ENCODE peak calls at places on chromosomes 3 and 15, in eight cellular contexts. F, N, K, O, Y, J, Z and Q are unnamed samples.

GRCh38 chr15:69838338-69838737 is 259.4 kb downstream of the TLE3 start:
- DNase-seq in J (no peak), Z (no peak), O (no peak), F (no peak), K (no peak), N (no peak), Y (no peak), Q (no peak)

GRCh38 chr3:65996605-65997004 is 42.1 kb downstream of the MAGI1 start:
- DNase-seq in N (no peak), K (no peak), Y (no peak), F (peak), O (no peak), J (no peak), Z (no peak), Q (peak)

GRCh38 chr15:70089692-70089971 is 8.1 kb downstream of the TLE3 start:
- DNase-seq in Y (no peak), K (no peak), N (no peak), J (peak), O (no peak), Z (no peak), F (no peak), Q (no peak)

GRCh38 chr3:194867270-194867983 is 181.7 kb downstream of the FAM43A start:
- DNase-seq in O (no peak), Y (no peak), N (peak), K (peak), J (peak), F (peak), Z (no peak), Q (no peak)

GRCh38 chr3:15345051-15345607 is 12.7 kb upstream of the SH3BP5 start:
- DNase-seq in Z (no peak), N (no peak), J (no peak), K (no peak), O (no peak), F (no peak), Y (no peak), Q (no peak)

GRCh38 chr3:77906102-77906709 is 866.3 kb downstream of the ROBO2 start:
- DNase-seq in Z (peak), Y (no peak), J (no peak), O (no peak), F (no peak), K (no peak), N (peak), Q (no peak)

GRCh38 chr3:175399156-175399840 is 540.2 kb downstream of the NAALADL2 start:
- DNase-seq in K (peak), J (no peak), F (no peak), O (no peak), Z (no peak), N (no peak), Y (no peak), Q (no peak)

GRCh38 chr3:98556164-98557130 is 24.7 kb downstream of the GPR15 start:
- DNase-seq in F (no peak), K (no peak), N (no peak), Y (no peak), O (no peak), Z (no peak), J (peak), Q (peak)

GRCh38 chr3:172138031-172138538 is 98.7 kb downstream of the FNDC3B start:
- DNase-seq in F (no peak), O (no peak), J (peak), K (peak), Y (no peak), Z (no peak), N (peak), Q (peak)

GRCh38 chr3:103991461-103992115 is 1375.1 kb upstream of the ALCAM start:
- DNase-seq in F (no peak), O (no peak), N (peak), Y (no peak), Z (peak), J (peak), K (no peak), Q (peak)

GRCh38 chr15:48366574-48367312 is 35.5 kb downstream of the DUT start:
- DNase-seq in O (no peak), K (no peak), N (no peak), Z (no peak), Y (no peak), J (no peak), F (no peak), Q (peak)

GRCh38 chr3:190038050-190038631 is 82.6 kb downstream of the P3H2 start:
- DNase-seq in J (peak), K (peak), N (peak), F (peak), Y (no peak), O (no peak), Z (peak), Q (peak)

GRCh38 chr3:153357436-153357835 is 195.4 kb downstream of the RAP2B start:
- DNase-seq in Y (no peak), J (no peak), F (no peak), O (no peak), Z (peak), K (no peak), N (no peak), Q (no peak)

GRCh38 chr15:72229076-72229946 is 1.7 kb downstream of the PKM start:
- DNase-seq in F (no peak), O (no peak), Z (no peak), J (peak), N (no peak), K (peak), Y (no peak), Q (peak)

GRCh38 chr15:88621789-88622604 is 857 bp downstream of the AEN start:
- DNase-seq in Y (no peak), J (peak), O (no peak), Z (peak), N (peak), F (no peak), K (peak), Q (peak)

GRCh38 chr3:51539291-51539891 is 872 bp downstream of the RAD54L2 start:
- DNase-seq in F (no peak), O (no peak), N (peak), J (peak), Y (no peak), Z (peak), K (peak), Q (peak)

GRCh38 chr15:85330941-85331588 is 49.3 kb upstream of the AKAP13 start:
- DNase-seq in O (peak), Z (peak), J (peak), Y (peak), K (peak), N (peak), F (peak), Q (peak)

GRCh38 chr15:85331666-85332261 is 48.6 kb upstream of the AKAP13 start:
- DNase-seq in Z (no peak), O (no peak), K (peak), F (no peak), N (no peak), Y (no peak), J (no peak), Q (no peak)

GRCh38 chr15:85327820-85328219 is 52.6 kb upstream of the AKAP13 start:
- DNase-seq in Y (no peak), O (no peak), Z (no peak), K (no peak), F (no peak), J (no peak), N (no peak), Q (no peak)

GRCh38 chr15:85333132-85333831 is 47.1 kb upstream of the AKAP13 start:
- DNase-seq in Z (peak), Y (no peak), F (no peak), J (peak), N (no peak), O (peak), K (peak), Q (peak)

DNA sequence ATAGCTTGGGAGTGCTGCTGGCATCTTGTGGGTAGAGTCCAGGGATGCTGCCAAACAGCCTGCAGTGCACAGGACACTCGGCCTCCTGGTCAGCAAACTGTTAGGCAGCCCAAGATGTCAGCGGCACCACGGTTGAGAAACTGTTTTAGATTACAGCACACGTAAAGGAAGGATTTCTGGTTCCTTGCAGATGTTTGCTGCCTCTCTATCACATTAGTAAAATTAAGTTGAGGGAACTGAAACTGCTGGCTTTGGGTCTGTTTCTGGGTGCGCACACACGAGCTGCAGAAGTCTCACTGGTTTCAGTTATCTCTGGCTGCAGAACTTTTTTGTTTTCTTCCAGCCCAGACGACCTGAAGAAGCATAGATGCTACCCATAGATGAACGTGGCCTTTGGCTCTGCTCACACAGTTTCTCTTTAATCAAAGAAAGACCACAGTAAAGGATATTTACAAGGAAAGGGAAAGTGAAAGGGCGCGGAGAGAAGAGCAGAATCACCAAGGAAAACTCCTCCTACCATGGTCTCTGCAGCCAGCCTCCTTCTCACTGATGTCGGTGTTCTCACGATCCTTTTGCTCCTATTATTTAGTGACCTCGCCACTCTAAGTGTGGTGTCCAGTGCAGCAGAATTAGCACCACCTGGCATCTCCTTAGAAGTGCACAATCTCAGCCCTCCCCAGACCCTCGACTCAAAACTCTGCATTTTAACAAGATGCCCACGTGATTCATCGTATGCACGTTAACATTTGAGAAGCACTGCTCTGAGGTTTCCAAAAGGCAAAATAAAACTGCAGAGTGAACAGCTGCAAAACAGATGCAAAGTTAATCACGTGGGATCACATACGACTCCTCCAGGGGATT is 50.6 kb upstream of the AKAP13 start:
- DNase-seq in K (peak), Y (peak), Z (peak), F (peak), J (peak), N (peak), O (no peak), Q (peak)
- H3K4me3 ChIP-seq in K (peak), Y (peak), Z (peak), F (peak), J (peak), N (peak), O (peak), Q (peak)

DNA sequence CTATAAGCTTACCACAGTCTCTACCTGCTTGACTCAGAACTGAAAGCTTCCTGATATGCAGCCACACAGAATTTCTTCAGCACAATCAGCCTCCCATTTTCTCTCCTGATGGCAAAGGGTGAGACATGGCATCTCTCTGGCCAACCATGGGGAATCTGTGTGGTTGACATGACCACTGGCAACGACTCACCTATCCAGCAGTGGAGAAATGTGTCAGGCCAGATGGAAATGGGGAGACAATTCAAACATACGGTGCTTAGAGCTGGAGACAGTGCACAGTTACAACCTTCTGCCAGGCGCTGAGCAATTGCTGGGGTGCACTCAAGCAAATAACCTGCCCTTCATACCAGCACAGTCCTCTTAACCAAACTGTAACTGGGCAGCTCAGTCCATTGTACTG is 3.6 kb downstream of the ZNF385D start:
- DNase-seq in J (peak), O (no peak), Y (no peak), F (no peak), K (peak), Z (peak), N (no peak), Q (peak)
- H3K4me3 ChIP-seq in J (peak), O (no peak), Y (no peak), F (peak), K (peak), Z (no peak), N (no peak), Q (peak)

DNA sequence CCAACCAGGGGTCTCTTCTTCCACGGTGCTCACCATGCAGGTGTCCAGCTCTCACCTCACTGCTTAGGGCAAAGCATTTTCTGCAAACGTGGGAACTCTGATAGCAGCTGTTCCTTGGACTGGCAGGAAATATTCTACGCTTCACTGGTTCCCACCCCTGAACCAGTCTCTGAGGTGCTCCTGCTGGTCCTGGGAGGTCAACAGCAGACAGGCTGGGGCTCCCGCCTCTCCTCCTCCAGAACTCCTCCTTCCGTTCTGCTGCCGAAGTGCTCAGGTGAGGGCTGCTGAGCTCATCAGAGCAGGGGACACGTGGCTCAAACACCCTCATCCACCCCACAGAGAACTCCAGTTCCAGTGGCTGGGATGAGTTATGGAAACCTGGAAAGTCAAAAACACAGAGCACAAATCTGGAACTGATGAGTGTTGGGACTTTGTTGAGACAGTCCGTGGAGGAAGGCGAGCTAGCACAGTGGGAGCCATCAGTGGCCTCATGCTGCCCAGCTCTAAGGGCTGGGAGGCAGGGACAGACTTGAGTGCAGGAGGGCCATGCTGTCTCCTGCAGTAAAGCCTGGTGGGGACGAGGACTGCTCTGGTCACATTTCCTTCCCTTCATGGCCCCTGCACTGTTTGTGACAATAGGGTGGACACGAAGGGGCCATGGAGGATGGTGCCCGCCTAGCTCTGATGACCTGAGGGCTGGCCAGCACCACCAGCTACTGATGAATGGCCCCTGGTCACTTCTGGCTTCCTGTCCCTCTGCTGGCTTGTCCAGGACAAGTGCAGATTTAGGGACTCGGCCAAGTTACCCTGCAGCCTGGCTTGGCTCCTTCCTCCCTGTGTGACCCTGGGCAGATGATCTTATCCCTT is 137.8 kb downstream of the KLF13 start:
- DNase-seq in K (no peak), Z (no peak), O (no peak), J (no peak), F (no peak), Y (no peak), N (no peak), Q (no peak)
- H3K4me3 ChIP-seq in K (no peak), Z (no peak), O (no peak), J (no peak), F (no peak), Y (no peak), N (no peak), Q (no peak)

GRCh38 chr15:74620636-74621545 is 5.3 kb downstream of the CLK3 start:
- DNase-seq in Y (peak), O (no peak), Z (peak), F (peak), K (peak), J (peak), N (peak), Q (peak)

GRCh38 chr15:74621936-74622335 is 6.3 kb downstream of the CLK3 start:
- DNase-seq in K (no peak), N (no peak), Z (no peak), J (no peak), O (no peak), Y (no peak), F (no peak), Q (no peak)

GRCh38 chr15:74619916-74620635 is 4.4 kb downstream of the CLK3 start:
- DNase-seq in Z (no peak), J (no peak), N (no peak), Y (no peak), F (no peak), K (no peak), O (no peak), Q (no peak)

GRCh38 chr15:74622758-74623157 is 7.1 kb downstream of the CLK3 start:
- DNase-seq in N (no peak), F (no peak), J (no peak), K (no peak), Z (no peak), O (no peak), Y (no peak), Q (no peak)

GRCh38 chr15:74621546-74621920 is 5.9 kb downstream of the CLK3 start:
- DNase-seq in J (no peak), Y (no peak), O (no peak), N (no peak), K (no peak), Z (no peak), F (no peak), Q (no peak)
- H3K4me3 ChIP-seq in J (no peak), Y (no peak), O (no peak), N (no peak), K (no peak), Z (no peak), F (no peak), Q (no peak)